ENCODE peak calls at places on chromosomes 3 and 15, in seven cellular contexts. F, C, Q, W, I, D and H are unnamed samples.

GRCh38 chr15:29278436-29279099 is 8.9 kb upstream of the NSMCE3 start:
- DNase-seq in D (peak; percentile 95), C (no peak), F (no peak), Q (no peak), W (peak; percentile 77), I (peak; percentile 51), H (peak; percentile 94)

GRCh38 chr3:46930176-46930944 is 46.2 kb downstream of the CCDC12 start:
- DNase-seq in C (no peak), F (no peak), Q (no peak), I (no peak), W (no peak), D (peak; percentile 33), H (no peak)

GRCh38 chr15:35481992-35482391 is 64.0 kb downstream of the DPH6 start:
- DNase-seq in I (peak; percentile 93), W (peak; percentile 68), D (peak; percentile 87), Q (no peak), F (no peak), C (no peak), H (peak; percentile 54)

GRCh38 chr3:152961323-152961722 is 126.4 kb downstream of the P2RY1 start:
- DNase-seq in D (peak; percentile 77), C (no peak), Q (no peak), I (no peak), F (no peak), W (peak; percentile 49), H (peak; percentile 15)

GRCh38 chr3:122031123-122031468 is 9.0 kb upstream of the ILDR1 start:
- DNase-seq in W (no peak), Q (no peak), D (no peak), F (no peak), C (no peak), I (no peak), H (no peak)

GRCh38 chr3:194212869-194213320 is 76.9 kb downstream of the HES1 start:
- DNase-seq in C (no peak), Q (no peak), F (peak; percentile 64), I (no peak), W (no peak), D (no peak), H (no peak)

GRCh38 chr3:194572944-194573491 is 60.2 kb downstream of the TMEM44 start:
- DNase-seq in Q (no peak), F (no peak), I (peak; percentile 64), D (no peak), C (no peak), W (peak; percentile 92), H (no peak)

GRCh38 chr15:37824717-37825382 is 109.6 kb upstream of the TMCO5A start:
- DNase-seq in C (no peak), I (peak; percentile 88), F (no peak), W (peak; percentile 97), D (peak; percentile 95), Q (no peak), H (peak; percentile 97)

GRCh38 chr3:141231923-141232861 is 567 bp downstream of the PXYLP1 start:
- DNase-seq in W (no peak), C (peak; percentile 72), I (no peak), Q (peak; percentile 55), D (peak; percentile 32), F (peak; percentile 66), H (no peak)

GRCh38 chr3:171328419-171329082 is 131.7 kb downstream of the TNIK start:
- DNase-seq in Q (peak; percentile 62), I (peak; percentile 70), C (no peak), W (peak; percentile 30), D (peak; percentile 53), F (peak; percentile 22), H (peak; percentile 40)

GRCh38 chr15:101258238-101259144 is 6.6 kb upstream of the CHSY1 start:
- DNase-seq in Q (peak; percentile 68), C (no peak), W (peak; percentile 80), I (peak; percentile 48), F (peak; percentile 45), D (peak; percentile 88), H (peak; percentile 64)

GRCh38 chr15:35603298-35603697 is 57.3 kb upstream of the DPH6 start:
- DNase-seq in C (no peak), I (peak; percentile 61), F (no peak), Q (no peak), W (peak; percentile 85), D (peak; percentile 64), H (peak; percentile 46)

GRCh38 chr15:33654859-33655258 is 313.4 kb upstream of the CHRM5 start:
- DNase-seq in I (peak; percentile 2), Q (no peak), W (peak; percentile 37), D (no peak), C (no peak), F (peak; percentile 45), H (no peak)

GRCh38 chr15:39194431-39194830 is 386.4 kb upstream of the THBS1 start:
- DNase-seq in W (peak; percentile 75), Q (no peak), I (no peak), F (no peak), D (peak; percentile 66), C (no peak), H (no peak)

GRCh38 chr3:70383360-70383831 is 71.0 kb upstream of the MDFIC2 start:
- DNase-seq in F (no peak), W (no peak), I (no peak), C (no peak), Q (no peak), D (no peak), H (no peak)

GRCh38 chr15:98035577-98036010 is 75.1 kb downstream of the ARRDC4 start:
- DNase-seq in Q (no peak), I (no peak), F (no peak), C (no peak), D (no peak), W (no peak), H (no peak)

GRCh38 chr15:58182460-58183163 is 44.4 kb downstream of the AQP9 start:
- DNase-seq in I (peak; percentile 48), W (peak; percentile 69), D (peak; percentile 84), C (peak; percentile 72), Q (peak; percentile 14), F (peak; percentile 71), H (peak; percentile 46)

GRCh38 chr3:144566320-144566719 is 594.7 kb downstream of the DIPK2A start:
- DNase-seq in D (no peak), I (no peak), Q (no peak), F (no peak), C (no peak), W (no peak), H (no peak)

GRCh38 chr3:48502728-48503168 is 1.2 kb downstream of the SHISA5 start:
- DNase-seq in Q (peak; percentile 23), D (peak; percentile 39), C (no peak), I (no peak), W (no peak), F (no peak), H (no peak)

GRCh38 chr15:26670116-26670515 is 102.8 kb downstream of the GABRB3 start:
- DNase-seq in I (no peak), C (no peak), D (no peak), W (no peak), F (no peak), Q (no peak), H (no peak)

GRCh38 chr3:43043071-43043766 is 62.7 kb downstream of the POMGNT2 start:
- DNase-seq in Q (no peak), C (no peak), D (no peak), W (peak; percentile 38), F (no peak), I (no peak), H (peak; percentile 16)

GRCh38 chr3:120604382-120604781 is 8.2 kb downstream of the NDUFB4 start:
- DNase-seq in I (no peak), Q (no peak), W (no peak), C (no peak), D (no peak), F (no peak), H (no peak)

GRCh38 chr15:68783226-68784054 is 37.3 kb downstream of the ANP32A start:
- DNase-seq in Q (peak; percentile 72), D (peak; percentile 41), F (peak; percentile 77), W (no peak), I (no peak), C (peak; percentile 68), H (no peak)

GRCh38 chr15:51935466-51936118 is 36.0 kb downstream of the LEO1 start:
- DNase-seq in C (no peak), W (no peak), F (no peak), I (no peak), D (no peak), Q (no peak), H (no peak)

GRCh38 chr15:77964193-77964592 is 113.3 kb downstream of the TBC1D2B start:
- DNase-seq in W (no peak), D (no peak), I (no peak), F (no peak), C (no peak), Q (no peak), H (no peak)

GRCh38 chr15:93219859-93220258 is 130.8 kb upstream of the RGMA start:
- DNase-seq in I (no peak), Q (no peak), C (no peak), W (no peak), D (no peak), F (no peak), H (no peak)

GRCh38 chr3:110814170-110815007 is 257.2 kb upstream of the NECTIN3 start:
- DNase-seq in I (peak; percentile 93), W (peak; percentile 85), F (no peak), D (peak; percentile 92), Q (peak; percentile 14), C (no peak), H (peak; percentile 98)

GRCh38 chr3:129315386-129315991 is 36.8 kb downstream of the HMCES start:
- DNase-seq in F (no peak), W (no peak), C (peak; percentile 78), D (peak; percentile 55), I (no peak), Q (peak; percentile 44), H (no peak)

GRCh38 chr15:92510163-92510882 is 116.6 kb downstream of the ST8SIA2 start:
- DNase-seq in I (peak; percentile 13), W (no peak), C (no peak), Q (no peak), F (no peak), D (no peak), H (no peak)

GRCh38 chr3:169152319-169152718 is 511.2 kb downstream of the MECOM start:
- DNase-seq in W (no peak), C (no peak), D (no peak), I (no peak), Q (no peak), F (no peak), H (no peak)

GRCh38 chr3:112167758-112168157 is 34.7 kb upstream of the GCSAM start:
- DNase-seq in Q (no peak), C (no peak), D (no peak), W (no peak), I (no peak), F (no peak), H (no peak)

GRCh38 chr3:104907507-104907906 is 459.2 kb upstream of the ALCAM start:
- DNase-seq in D (peak; percentile 86), Q (no peak), F (no peak), C (no peak), I (peak; percentile 81), W (peak; percentile 88), H (peak; percentile 87)

GRCh38 chr3:120344349-120344748 is 4.8 kb downstream of the LRRC58 start:
- DNase-seq in Q (no peak), I (peak; percentile 66), D (peak; percentile 30), F (no peak), C (no peak), W (peak; percentile 18), H (peak; percentile 9)

GRCh38 chr3:123324880-123325765 is 123.4 kb downstream of the SEC22A start:
- DNase-seq in C (peak; percentile 67), I (no peak), F (no peak), W (no peak), Q (no peak), D (no peak), H (no peak)

GRCh38 chr3:123157598-123158287 is 44.0 kb upstream of the SEC22A start:
- DNase-seq in C (no peak), W (no peak), Q (no peak), D (no peak), I (no peak), F (no peak), H (no peak)

GRCh38 chr3:12423131-12423530 is 61.1 kb upstream of the TSEN2 start:
- DNase-seq in D (no peak), Q (no peak), C (no peak), W (no peak), I (no peak), F (no peak), H (no peak)